ENCODE peak calls at places on chromosomes 2 and 18, in five cellular contexts. T is AG09309, O is tibial nerve, I is HFF-Myc, Q is Panc1. H is an unnamed sample.
A peak's percentile ranks its signal among the peaks of the same experiment; 100 is the strongest.

GRCh38 chr2:229489016-229489415 is 217.9 kb upstream of the PID1 start:
- DNase-seq in T (peak; percentile 31), O (no peak), I (no peak), Q (peak; percentile 28), H (no peak)

GRCh38 chr2:28588231-28588725 is 92.4 kb downstream of the PLB1 start:
- DNase-seq in T (no peak), O (no peak), I (no peak), Q (no peak), H (no peak)

GRCh38 chr18:46622999-46623398 is 34.0 kb downstream of the LOXHD1 start:
- DNase-seq in T (no peak), O (no peak), I (no peak), Q (no peak), H (no peak)

GRCh38 chr2:231672617-231673347 is 35.5 kb upstream of the PTMA start:
- DNase-seq in T (no peak), O (no peak), I (no peak), Q (no peak), H (peak; percentile 91)

GRCh38 chr2:16626497-16626896 is 39.1 kb downstream of the CYRIA start:
- DNase-seq in T (no peak), O (peak; percentile 40), I (no peak), Q (no peak), H (no peak)

GRCh38 chr2:173079968-173080860 is 4.6 kb downstream of the MAP3K20 start:
- DNase-seq in T (peak; percentile 95), O (no peak), I (peak; percentile 76), Q (peak; percentile 93), H (no peak)

GRCh38 chr2:12061785-12062184 is 315.4 kb downstream of the LPIN1 start:
- DNase-seq in T (no peak), O (no peak), I (no peak), Q (no peak), H (no peak)

GRCh38 chr18:48983793-48984437 is 33.1 kb upstream of the SMAD7 start:
- DNase-seq in T (no peak), O (no peak), I (no peak), Q (no peak), H (no peak)

GRCh38 chr2:123791716-123792115 is 233.4 kb upstream of the CNTNAP5 start:
- DNase-seq in T (no peak), O (no peak), I (no peak), Q (no peak), H (no peak)

GRCh38 chr2:169302364-169302763 is 60.0 kb downstream of the LRP2 start:
- DNase-seq in T (no peak), O (no peak), I (no peak), Q (no peak), H (no peak)

GRCh38 chr18:5746844-5747243 is 148.5 kb downstream of the TMEM200C start:
- DNase-seq in T (no peak), O (no peak), I (no peak), Q (no peak), H (no peak)

GRCh38 chr2:215878476-215879063 is 134.8 kb downstream of the MREG start:
- DNase-seq in T (peak; percentile 51), O (no peak), I (no peak), Q (no peak), H (no peak)

GRCh38 chr2:74847075-74847858 is 13.3 kb downstream of the HK2 start:
- DNase-seq in T (no peak), O (no peak), I (no peak), Q (no peak), H (no peak)

GRCh38 chr2:237159006-237159897 is 73.6 kb downstream of the COPS8 start:
- DNase-seq in T (no peak), O (no peak), I (no peak), Q (no peak), H (no peak)

GRCh38 chr2:33307659-33308311 is 168.7 kb upstream of the RASGRP3 start:
- DNase-seq in T (no peak), O (no peak), I (no peak), Q (no peak), H (no peak)

GRCh38 chr2:97982621-97983020 is 13.1 kb downstream of the TMEM131 start:
- DNase-seq in T (no peak), O (no peak), I (no peak), Q (no peak), H (no peak)

GRCh38 chr2:197215988-197216979 is 94.3 kb downstream of the ANKRD44 start:
- DNase-seq in T (no peak), O (no peak), I (no peak), Q (no peak), H (no peak)

GRCh38 chr18:52452427-52452826 is 112.4 kb downstream of the DCC start:
- DNase-seq in T (no peak), O (no peak), I (no peak), Q (no peak), H (no peak)

GRCh38 chr2:165839610-165840009 is 45.6 kb upstream of the GALNT3 start:
- DNase-seq in T (no peak), O (no peak), I (no peak), Q (no peak), H (no peak)

GRCh38 chr2:155256803-155257202 is 558.3 kb downstream of the KCNJ3 start:
- DNase-seq in T (no peak), O (no peak), I (no peak), Q (no peak), H (no peak)

GRCh38 chr2:26008851-26009566 is 24.9 kb upstream of the RAB10 start:
- DNase-seq in T (peak; percentile 73), O (peak; percentile 48), I (no peak), Q (no peak), H (no peak)

GRCh38 chr2:173741715-173742114 is 223.5 kb downstream of the SP3 start:
- DNase-seq in T (no peak), O (no peak), I (no peak), Q (no peak), H (no peak)

DNA sequence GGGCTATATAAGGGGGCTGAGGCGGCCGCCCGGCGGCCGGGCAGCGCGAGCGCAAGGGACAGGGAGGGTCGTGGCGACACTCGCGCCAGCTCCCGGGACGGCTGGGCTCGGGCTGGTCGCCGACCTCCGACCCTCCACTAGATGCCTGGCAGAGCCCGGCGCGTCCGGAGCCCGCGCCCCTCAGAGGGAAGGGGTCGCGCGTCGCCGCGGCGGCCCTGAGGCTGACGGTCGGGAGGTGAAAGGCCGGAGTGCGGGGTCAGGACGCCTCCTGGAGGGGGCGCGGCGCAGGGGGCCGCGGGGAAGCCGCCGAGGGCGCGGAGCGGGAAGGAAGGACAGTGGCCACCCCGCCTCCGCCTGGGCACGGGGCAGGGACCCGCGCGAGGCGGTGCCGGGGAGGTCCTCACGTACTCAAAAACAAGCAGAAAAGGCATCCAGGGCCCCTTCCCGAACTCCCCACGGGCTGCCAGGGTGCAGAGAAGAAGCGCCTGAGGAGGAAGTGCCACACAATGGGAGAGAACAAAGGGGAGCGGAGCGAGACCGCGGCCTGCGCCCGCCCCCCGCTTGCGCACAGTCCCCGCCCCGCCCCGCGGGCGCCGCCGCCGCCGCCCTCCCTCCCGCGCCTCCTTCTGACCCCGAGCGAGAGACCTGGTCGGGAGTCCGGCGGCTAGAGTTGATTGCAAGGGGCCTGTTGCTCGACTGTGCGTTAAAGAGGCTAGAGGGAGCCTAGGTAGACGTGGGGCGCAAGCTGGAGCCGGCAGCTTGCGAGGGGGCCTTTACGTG is 791 bp upstream of the KLF7 start:
- DNase-seq in T (no peak), O (peak; percentile 76), I (no peak), Q (no peak), H (peak; percentile 70)
- TF ChIP-seq CTCF in T (no peak), O (peak; percentile 12), I (no peak), Q (peak; percentile 56), H (no peak)

DNA sequence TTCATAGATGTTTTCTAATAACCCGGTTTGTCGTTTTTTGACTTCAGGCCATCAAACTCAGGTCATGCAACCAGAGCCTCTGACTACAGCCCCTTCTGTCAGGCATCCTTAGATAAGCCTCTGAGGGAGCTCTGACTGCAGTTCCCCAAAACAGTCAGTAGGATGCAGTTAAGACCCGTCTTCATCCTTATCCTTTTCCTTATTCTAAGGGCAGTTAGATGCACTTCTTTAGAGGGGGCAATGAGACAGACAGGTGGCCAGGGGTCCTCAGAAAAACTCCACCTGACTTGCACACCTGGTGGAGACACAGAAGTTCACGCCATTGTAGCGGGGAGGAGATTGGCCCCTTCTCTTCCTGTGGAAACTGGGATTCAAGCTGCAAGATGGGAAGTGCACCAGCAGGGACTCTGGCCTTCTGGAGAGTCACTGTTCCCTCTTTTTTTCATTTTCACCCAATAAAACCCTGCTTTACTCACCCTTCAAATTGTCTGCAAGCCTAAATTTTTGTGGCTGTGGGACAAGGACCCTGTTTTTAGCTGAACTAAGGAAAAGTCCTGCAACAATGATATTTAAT is 104.8 kb upstream of the TFPI start:
- DNase-seq in T (no peak), O (no peak), I (no peak), Q (no peak), H (no peak)
- TF ChIP-seq CTCF in T (peak; percentile 57), O (no peak), I (peak; percentile 34), Q (peak; percentile 61), H (no peak)

GRCh38 chr2:109728809-109729208 is 65.3 kb upstream of the RGPD5 start:
- DNase-seq in T (no peak), O (peak; percentile 15), I (no peak), Q (no peak), H (no peak)

GRCh38 chr2:109727929-109728447 is 66.1 kb upstream of the RGPD5 start:
- DNase-seq in T (no peak), O (no peak), I (no peak), Q (no peak), H (no peak)

GRCh38 chr2:109722026-109722425 is 72.1 kb upstream of the RGPD5 start:
- DNase-seq in T (no peak), O (no peak), I (no peak), Q (no peak), H (no peak)

GRCh38 chr2:109724533-109725460 is 69.3 kb upstream of the RGPD5 start:
- DNase-seq in T (no peak), O (no peak), I (no peak), Q (no peak), H (no peak)

GRCh38 chr2:109726666-109727270 is 67.3 kb upstream of the RGPD5 start:
- DNase-seq in T (no peak), O (no peak), I (no peak), Q (no peak), H (no peak)
- TF ChIP-seq CTCF in T (no peak), O (no peak), I (no peak), Q (no peak), H (no peak)

GRCh38 chr2:234564719-234565118 is 67.8 kb upstream of the ARL4C start:
- DNase-seq in T (peak; percentile 55), O (no peak), I (peak; percentile 84), Q (no peak), H (no peak)
- TF ChIP-seq CTCF in T (peak; percentile 59), O (no peak), I (peak; percentile 49), Q (no peak), H (no peak)